ENCODE peak calls at places on chromosomes 3 and 15, in four cellular contexts. One of them, this sample, is unnamed.

GRCh38 chr3:119990888-119991287 is 103.4 kb downstream of the GSK3B start:
- ATAC-seq in activated CD8-positive, alpha-beta T cell treated with anti-CD3 and anti-CD28 coated beads for 36 hours: no peak
- ATAC-seq in psoas muscle: no peak
- ATAC-seq in sciatic nerve: no peak
- ATAC-seq in this sample: no peak

GRCh38 chr3:140035856-140036255 is 100.9 kb downstream of the CLSTN2 start:
- ATAC-seq in activated CD8-positive, alpha-beta T cell treated with anti-CD3 and anti-CD28 coated beads for 36 hours: no peak
- ATAC-seq in psoas muscle: no peak
- ATAC-seq in sciatic nerve: no peak
- ATAC-seq in this sample: no peak

GRCh38 chr3:194198938-194199337 is 63.0 kb downstream of the HES1 start:
- ATAC-seq in activated CD8-positive, alpha-beta T cell treated with anti-CD3 and anti-CD28 coated beads for 36 hours: no peak
- ATAC-seq in psoas muscle: no peak
- ATAC-seq in sciatic nerve: no peak
- ATAC-seq in this sample: no peak

GRCh38 chr15:84832446-84833040 is 15.4 kb downstream of the ALPK3 start:
- ATAC-seq in activated CD8-positive, alpha-beta T cell treated with anti-CD3 and anti-CD28 coated beads for 36 hours: no peak
- ATAC-seq in psoas muscle: peak; percentile 61
- ATAC-seq in sciatic nerve: peak; percentile 41
- ATAC-seq in this sample: no peak

GRCh38 chr15:75329571-75329970 is 6.3 kb upstream of the COMMD4 start:
- ATAC-seq in activated CD8-positive, alpha-beta T cell treated with anti-CD3 and anti-CD28 coated beads for 36 hours: no peak
- ATAC-seq in psoas muscle: no peak
- ATAC-seq in sciatic nerve: no peak
- ATAC-seq in this sample: no peak

GRCh38 chr3:122271246-122271898 is 53.7 kb upstream of the CSTA start:
- ATAC-seq in activated CD8-positive, alpha-beta T cell treated with anti-CD3 and anti-CD28 coated beads for 36 hours: peak; percentile 51
- ATAC-seq in psoas muscle: no peak
- ATAC-seq in sciatic nerve: no peak
- ATAC-seq in this sample: no peak

GRCh38 chr3:7264196-7264526 is 403.2 kb downstream of the GRM7 start:
- ATAC-seq in activated CD8-positive, alpha-beta T cell treated with anti-CD3 and anti-CD28 coated beads for 36 hours: no peak
- ATAC-seq in psoas muscle: no peak
- ATAC-seq in sciatic nerve: no peak
- ATAC-seq in this sample: no peak

GRCh38 chr3:8777201-8777977 is 8.0 kb upstream of the OXTR start:
- ATAC-seq in activated CD8-positive, alpha-beta T cell treated with anti-CD3 and anti-CD28 coated beads for 36 hours: no peak
- ATAC-seq in psoas muscle: no peak
- ATAC-seq in sciatic nerve: no peak
- ATAC-seq in this sample: no peak

GRCh38 chr3:3666664-3667063 is 132.6 kb upstream of the LRRN1 start:
- ATAC-seq in activated CD8-positive, alpha-beta T cell treated with anti-CD3 and anti-CD28 coated beads for 36 hours: peak; percentile 49
- ATAC-seq in psoas muscle: no peak
- ATAC-seq in sciatic nerve: no peak
- ATAC-seq in this sample: no peak

GRCh38 chr3:152320201-152320617 is 51.5 kb downstream of the MBNL1 start:
- ATAC-seq in activated CD8-positive, alpha-beta T cell treated with anti-CD3 and anti-CD28 coated beads for 36 hours: no peak
- ATAC-seq in psoas muscle: peak; percentile 55
- ATAC-seq in sciatic nerve: peak; percentile 20
- ATAC-seq in this sample: peak; percentile 27

GRCh38 chr3:44055951-44056350 is 185.7 kb upstream of the TOPAZ1 start:
- ATAC-seq in activated CD8-positive, alpha-beta T cell treated with anti-CD3 and anti-CD28 coated beads for 36 hours: no peak
- ATAC-seq in psoas muscle: no peak
- ATAC-seq in sciatic nerve: no peak
- ATAC-seq in this sample: no peak

GRCh38 chr15:66356069-66356358 is 471 bp downstream of the TIPIN start:
- ATAC-seq in activated CD8-positive, alpha-beta T cell treated with anti-CD3 and anti-CD28 coated beads for 36 hours: no peak
- ATAC-seq in psoas muscle: no peak
- ATAC-seq in sciatic nerve: no peak
- ATAC-seq in this sample: no peak

GRCh38 chr3:141798455-141798854 is 35.2 kb downstream of the GRK7 start:
- ATAC-seq in activated CD8-positive, alpha-beta T cell treated with anti-CD3 and anti-CD28 coated beads for 36 hours: no peak
- ATAC-seq in psoas muscle: no peak
- ATAC-seq in sciatic nerve: peak; percentile 52
- ATAC-seq in this sample: no peak

GRCh38 chr15:77634266-77634962 is 1.7 kb upstream of the LINGO1 start:
- ATAC-seq in activated CD8-positive, alpha-beta T cell treated with anti-CD3 and anti-CD28 coated beads for 36 hours: peak; percentile 72
- ATAC-seq in psoas muscle: peak; percentile 35
- ATAC-seq in sciatic nerve: no peak
- ATAC-seq in this sample: peak; percentile 59

GRCh38 chr3:140695361-140696061 is 17.6 kb downstream of the TRIM42 start:
- ATAC-seq in activated CD8-positive, alpha-beta T cell treated with anti-CD3 and anti-CD28 coated beads for 36 hours: no peak
- ATAC-seq in psoas muscle: no peak
- ATAC-seq in sciatic nerve: no peak
- ATAC-seq in this sample: no peak

GRCh38 chr3:110894574-110894973 is 177.0 kb upstream of the NECTIN3 start:
- ATAC-seq in activated CD8-positive, alpha-beta T cell treated with anti-CD3 and anti-CD28 coated beads for 36 hours: no peak
- ATAC-seq in psoas muscle: no peak
- ATAC-seq in sciatic nerve: no peak
- ATAC-seq in this sample: no peak

GRCh38 chr15:90481023-90481422 is 48.7 kb upstream of the CRTC3 start:
- ATAC-seq in activated CD8-positive, alpha-beta T cell treated with anti-CD3 and anti-CD28 coated beads for 36 hours: peak; percentile 47
- ATAC-seq in psoas muscle: no peak
- ATAC-seq in sciatic nerve: peak; percentile 50
- ATAC-seq in this sample: no peak

GRCh38 chr3:25592510-25592968 is 72.2 kb downstream of the TOP2B start:
- ATAC-seq in activated CD8-positive, alpha-beta T cell treated with anti-CD3 and anti-CD28 coated beads for 36 hours: peak; percentile 50
- ATAC-seq in psoas muscle: peak; percentile 77
- ATAC-seq in sciatic nerve: peak; percentile 75
- ATAC-seq in this sample: peak; percentile 82

GRCh38 chr15:101006931-101007687 is 88.0 kb downstream of the LRRK1 start:
- ATAC-seq in activated CD8-positive, alpha-beta T cell treated with anti-CD3 and anti-CD28 coated beads for 36 hours: peak; percentile 48
- ATAC-seq in psoas muscle: peak; percentile 85
- ATAC-seq in sciatic nerve: peak; percentile 90
- ATAC-seq in this sample: peak; percentile 88

GRCh38 chr3:81087607-81088006 is 673.8 kb downstream of the GBE1 start:
- ATAC-seq in activated CD8-positive, alpha-beta T cell treated with anti-CD3 and anti-CD28 coated beads for 36 hours: no peak
- ATAC-seq in psoas muscle: no peak
- ATAC-seq in sciatic nerve: no peak
- ATAC-seq in this sample: no peak

GRCh38 chr15:95662638-95663037 is 667.9 kb upstream of the NR2F2 start:
- ATAC-seq in activated CD8-positive, alpha-beta T cell treated with anti-CD3 and anti-CD28 coated beads for 36 hours: no peak
- ATAC-seq in psoas muscle: no peak
- ATAC-seq in sciatic nerve: no peak
- ATAC-seq in this sample: no peak

GRCh38 chr3:128307029-128307633 is 153.8 kb downstream of the EEFSEC start:
- ATAC-seq in activated CD8-positive, alpha-beta T cell treated with anti-CD3 and anti-CD28 coated beads for 36 hours: no peak
- ATAC-seq in psoas muscle: peak; percentile 42
- ATAC-seq in sciatic nerve: no peak
- ATAC-seq in this sample: peak; percentile 56

GRCh38 chr3:30671527-30672286 is 65.3 kb downstream of the TGFBR2 start:
- ATAC-seq in activated CD8-positive, alpha-beta T cell treated with anti-CD3 and anti-CD28 coated beads for 36 hours: no peak
- ATAC-seq in psoas muscle: no peak
- ATAC-seq in sciatic nerve: no peak
- ATAC-seq in this sample: no peak

GRCh38 chr15:56798639-56799038 is 65.3 kb upstream of the ZNF280D start:
- ATAC-seq in activated CD8-positive, alpha-beta T cell treated with anti-CD3 and anti-CD28 coated beads for 36 hours: peak; percentile 53
- ATAC-seq in psoas muscle: peak; percentile 91
- ATAC-seq in sciatic nerve: no peak
- ATAC-seq in this sample: no peak

GRCh38 chr3:100737334-100737733 is 28.0 kb downstream of the TFG start:
- ATAC-seq in activated CD8-positive, alpha-beta T cell treated with anti-CD3 and anti-CD28 coated beads for 36 hours: no peak
- ATAC-seq in psoas muscle: peak; percentile 48
- ATAC-seq in sciatic nerve: no peak
- ATAC-seq in this sample: peak; percentile 69

GRCh38 chr3:196272826-196273225 is 14.7 kb downstream of the PCYT1A start:
- ATAC-seq in activated CD8-positive, alpha-beta T cell treated with anti-CD3 and anti-CD28 coated beads for 36 hours: no peak
- ATAC-seq in psoas muscle: peak; percentile 97
- ATAC-seq in sciatic nerve: no peak
- ATAC-seq in this sample: no peak

This sample was measured in SK-N-SH treated with all-trans-retinoic acid at 6 μM for 48 hours.